ENCODE peak calls at places on chromosomes 5 and 9, in five cellular contexts. S, X, Y, I and M are unnamed samples.
A peak's percentile ranks its signal among the peaks of the same experiment; 100 is the strongest.

GRCh38 chr5:157267025-157267424 is 1.1 kb downstream of the CYFIP2 start:
- DNase-seq in I (no peak), X (no peak), S (no peak), Y (no peak), M (no peak)

GRCh38 chr5:134138416-134139376 is 24.2 kb downstream of the TCF7 start:
- DNase-seq in I (peak; percentile 89), S (no peak), X (no peak), Y (peak; percentile 43), M (peak; percentile 63)

GRCh38 chr5:44809215-44809955 is 638 bp downstream of the MRPS30 start:
- DNase-seq in S (peak; percentile 41), Y (peak; percentile 54), I (no peak), X (no peak), M (peak; percentile 91)

GRCh38 chr5:11048760-11049159 is 287.7 kb upstream of the DAP start:
- DNase-seq in X (no peak), Y (no peak), S (no peak), I (no peak), M (no peak)

GRCh38 chr5:100840364-100840763 is 62.7 kb downstream of the ST8SIA4 start:
- DNase-seq in S (no peak), Y (no peak), I (peak; percentile 81), X (no peak), M (no peak)

GRCh38 chr5:60687927-60688720 is 11.8 kb downstream of the DEPDC1B start:
- DNase-seq in S (peak; percentile 48), X (no peak), I (no peak), Y (no peak), M (no peak)

GRCh38 chr9:2291980-2292704 is 277.0 kb downstream of the SMARCA2 start:
- DNase-seq in Y (no peak), X (no peak), I (no peak), S (no peak), M (no peak)

GRCh38 chr9:4740373-4740622 is 704 bp downstream of the AK3 start:
- DNase-seq in I (no peak), X (no peak), S (no peak), Y (no peak), M (no peak)

GRCh38 chr5:167949435-167949834 is 342.0 kb upstream of the WWC1 start:
- DNase-seq in S (no peak), Y (no peak), I (no peak), X (no peak), M (no peak)

GRCh38 chr5:155926011-155926410 is 401.0 kb upstream of the SGCD start:
- DNase-seq in X (no peak), I (no peak), Y (no peak), S (no peak), M (no peak)

GRCh38 chr5:147455822-147456221 is 54.0 kb downstream of the DPYSL3 start:
- DNase-seq in X (no peak), Y (no peak), I (no peak), S (peak; percentile 42), M (no peak)

GRCh38 chr9:18516514-18516913 is 42.6 kb downstream of the ADAMTSL1 start:
- DNase-seq in S (no peak), I (no peak), X (no peak), Y (no peak), M (no peak)

GRCh38 chr5:168746893-168747640 is 167.9 kb upstream of the PANK3 start:
- DNase-seq in S (peak; percentile 50), X (no peak), I (no peak), Y (no peak), M (no peak)

GRCh38 chr9:87498816-87499454 is 1.3 kb downstream of the DAPK1 start:
- DNase-seq in Y (no peak), I (no peak), X (no peak), S (peak; percentile 49), M (no peak)

GRCh38 chr5:5360878-5361520 is 61.5 kb upstream of the ICE1 start:
- DNase-seq in S (no peak), Y (no peak), I (no peak), X (no peak), M (no peak)

GRCh38 chr9:37486616-37487544 is 1.1 kb downstream of the POLR1E start:
- DNase-seq in I (no peak), Y (no peak), X (no peak), S (peak; percentile 23), M (no peak)

GRCh38 chr5:39076757-39077475 is 2.7 kb upstream of the RICTOR start:
- DNase-seq in I (peak; percentile 53), Y (no peak), X (no peak), S (no peak), M (no peak)

GRCh38 chr5:164175083-164175482 is 669.7 kb downstream of the MAT2B start:
- DNase-seq in Y (no peak), X (no peak), S (no peak), I (no peak), M (no peak)

GRCh38 chr5:39015743-39016586 is 58.2 kb downstream of the RICTOR start:
- DNase-seq in X (no peak), Y (no peak), I (no peak), S (no peak), M (no peak)

GRCh38 chr9:77541055-77541454 is 107.1 kb downstream of the GNA14 start:
- DNase-seq in X (no peak), S (no peak), Y (no peak), I (no peak), M (no peak)

GRCh38 chr9:120505186-120505585 is 74.8 kb downstream of the CDK5RAP2 start:
- DNase-seq in X (no peak), I (no peak), Y (no peak), S (no peak), M (no peak)

GRCh38 chr9:86202338-86202882 is 57.0 kb downstream of the C9orf153 start:
- DNase-seq in Y (no peak), X (no peak), I (peak; percentile 20), S (peak; percentile 56), M (no peak)

DNA sequence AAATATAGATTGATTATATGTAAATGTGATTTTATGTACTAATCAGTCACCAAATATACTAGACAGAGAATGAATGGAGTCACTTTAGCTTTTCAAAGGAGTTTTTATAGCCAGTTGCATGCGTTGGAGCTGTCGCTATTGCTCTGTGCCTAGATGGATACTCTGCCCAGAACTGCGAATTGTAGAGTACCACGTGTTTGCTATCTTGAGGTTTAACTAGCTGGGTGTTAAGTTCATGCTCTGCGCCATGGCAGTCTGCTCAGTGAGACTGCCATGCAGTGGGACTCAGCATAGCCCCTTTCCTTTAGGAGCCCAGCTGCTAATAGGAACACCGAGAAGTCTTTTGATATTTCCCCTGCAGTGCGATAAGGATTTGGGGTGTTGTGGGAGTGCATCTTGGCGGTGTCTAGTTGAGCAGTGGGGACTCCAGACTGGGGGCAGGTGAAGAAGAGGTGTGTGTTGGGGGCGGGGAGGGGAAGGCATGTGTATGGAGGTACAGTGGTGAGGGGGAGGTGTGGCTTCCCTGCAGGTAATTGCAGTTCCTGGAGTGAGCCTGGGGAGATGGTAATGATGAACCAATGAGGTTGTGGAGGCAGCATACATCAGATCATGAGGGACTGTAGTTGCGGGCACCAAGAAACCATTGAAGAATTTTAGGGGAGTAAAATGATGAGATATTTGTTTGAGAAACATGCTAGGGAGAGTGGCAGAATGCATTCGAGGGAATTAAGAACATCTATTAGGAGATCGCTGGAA is 118.9 kb downstream of the TRIO start:
- DNase-seq in X (no peak), Y (no peak), I (no peak), S (no peak), M (no peak)
- H3K4me3 ChIP-seq in X (no peak overlapping the region), Y (no peak overlapping the region), I (no peak overlapping the region), S (no peak overlapping the region), M (no peak overlapping the region)

GRCh38 chr9:127178646-127179632 is 56.5 kb upstream of the ANGPTL2 start:
- DNase-seq in S (no peak), X (no peak), I (no peak), Y (peak; percentile 31), M (peak; percentile 81)

GRCh38 chr9:127181315-127181580 is 58.8 kb upstream of the ANGPTL2 start:
- DNase-seq in X (no peak), Y (peak; percentile 24), S (no peak), I (no peak), M (peak; percentile 37)

GRCh38 chr9:127180457-127181314 is 58.3 kb upstream of the ANGPTL2 start:
- DNase-seq in I (no peak), X (no peak), S (no peak), Y (peak; percentile 33), M (peak; percentile 55)

GRCh38 chr9:127181595-127182190 is 59.3 kb upstream of the ANGPTL2 start:
- DNase-seq in Y (peak; percentile 5), X (no peak), S (no peak), I (no peak), M (peak; percentile 17)

DNA sequence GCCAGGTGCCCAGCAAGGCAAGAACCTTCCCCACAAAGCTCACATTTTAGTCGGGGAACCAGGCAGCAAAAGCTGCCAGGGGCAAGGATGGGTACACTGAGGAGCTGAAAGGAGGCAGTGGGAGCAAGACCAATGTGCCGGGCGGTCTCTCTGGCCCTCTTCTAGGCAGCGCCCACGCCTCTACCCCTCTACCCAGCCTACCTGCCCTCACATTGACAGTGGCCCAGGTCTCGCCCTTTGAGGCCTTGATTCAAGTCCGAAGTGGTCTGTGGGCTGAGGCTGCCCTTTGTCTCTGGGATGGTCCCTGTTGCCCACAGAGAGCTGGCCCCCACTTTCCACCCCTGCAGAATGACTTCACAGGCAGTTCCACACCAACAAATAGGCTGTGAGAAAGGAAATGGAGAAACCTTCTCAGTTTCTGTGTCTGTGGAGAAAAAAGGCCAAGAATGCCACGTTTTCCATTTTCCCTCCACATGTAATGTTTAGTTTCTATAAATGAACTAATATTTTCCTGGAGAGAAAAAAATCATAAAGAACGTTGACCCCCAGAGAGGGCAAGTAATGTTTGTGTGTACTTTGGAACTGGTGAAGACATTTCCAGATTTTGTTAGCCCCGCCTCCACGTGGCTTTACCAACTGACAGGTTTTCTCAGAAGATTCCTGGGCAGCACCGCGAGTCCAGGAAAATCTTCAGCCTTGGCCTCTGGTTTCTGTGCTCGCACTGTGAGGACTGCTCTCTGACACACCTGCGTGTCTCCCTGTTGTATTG is 57.4 kb upstream of the ANGPTL2 start:
- DNase-seq in S (no peak), I (no peak), Y (peak; percentile 5), X (no peak), M (peak; percentile 63)
- TF ChIP-seq POLR2AphosphoS5 in S (no peak), I (no peak), Y (no peak), X (no peak), M (no peak)

GRCh38 chr5:172571892-172572291 is 69.2 kb upstream of the NEURL1B start:
- DNase-seq in X (no peak), Y (no peak), S (no peak), I (no peak), M (no peak)
- H3K27ac ChIP-seq in X (no peak overlapping the region), Y (no peak overlapping the region), S (no peak overlapping the region), I (no peak overlapping the region), M (no peak overlapping the region)

GRCh38 chr5:17401509-17402290 is 96.3 kb upstream of the TAF11L2 start:
- DNase-seq in S (no peak), Y (no peak), I (no peak), X (peak; percentile 71), M (no peak)
- H3K4me3 ChIP-seq in S (no peak overlapping the region), Y (no peak overlapping the region), I (no peak overlapping the region), X (peak overlapping the region; percentile 47), M (no peak overlapping the region)

GRCh38 chr9:21696411-21696865 is 106.0 kb upstream of the MTAP start:
- DNase-seq in I (no peak), X (peak; percentile 59), S (peak; percentile 18), Y (no peak), M (no peak)
- TF ChIP-seq POLR2AphosphoS5 in I (no peak), X (no peak), S (no peak), Y (no peak), M (no peak)